ENCODE peak calls at places on chromosomes 7 and 10, in ten cellular contexts. Q, F, R, Z, C, P, L, M, S and B are unnamed samples.

GRCh38 chr7:91288208-91288824 is 24.1 kb downstream of the FZD1 start:
- DNase-seq in Q (no peak), F (peak), R (no peak), Z (no peak), C (no peak), P (peak), L (no peak), M (no peak), S (peak), B (no peak)

GRCh38 chr10:80413152-80413996 is 5.0 kb downstream of the PRXL2A start:
- DNase-seq in Q (peak), F (no peak), R (no peak), Z (no peak), C (no peak), P (no peak), L (no peak), M (no peak), S (no peak), B (no peak)

GRCh38 chr10:124558339-124558685 is 96.7 kb downstream of the LHPP start:
- DNase-seq in Q (no peak), F (no peak), R (no peak), Z (no peak), C (no peak), P (no peak), L (no peak), M (no peak), S (no peak), B (no peak)

GRCh38 chr10:59674211-59674836 is 35.3 kb downstream of the SLC16A9 start:
- DNase-seq in Q (peak), F (no peak), R (no peak), Z (no peak), C (no peak), P (no peak), L (no peak), M (no peak), S (no peak), B (no peak)

GRCh38 chr7:66869660-66870450 is 51.2 kb upstream of the TMEM248 start:
- DNase-seq in Q (no peak), F (no peak), R (no peak), Z (no peak), C (no peak), P (no peak), L (no peak), M (no peak), S (no peak), B (no peak)

GRCh38 chr7:95045236-95045923 is 138.0 kb downstream of the PPP1R9A start:
- DNase-seq in Q (peak), F (no peak), R (peak), Z (no peak), C (no peak), P (peak), L (peak), M (no peak), S (no peak), B (no peak)

GRCh38 chr7:124030964-124031363 is 1.9 kb downstream of the TMEM229A start:
- DNase-seq in Q (no peak), F (no peak), R (no peak), Z (no peak), C (no peak), P (no peak), L (no peak), M (no peak), S (no peak), B (no peak)

GRCh38 chr10:90723416-90724068 is 134.3 kb downstream of the HTR7 start:
- DNase-seq in Q (no peak), F (no peak), R (no peak), Z (no peak), C (no peak), P (no peak), L (no peak), M (no peak), S (no peak), B (no peak)

GRCh38 chr10:48507933-48508830 is 96.7 kb downstream of the ARHGAP22 start:
- DNase-seq in Q (peak), F (no peak), R (no peak), Z (no peak), C (no peak), P (no peak), L (no peak), M (peak), S (peak), B (peak)

GRCh38 chr10:26025500-26025899 is 91.5 kb downstream of the MYO3A start:
- DNase-seq in Q (no peak), F (no peak), R (no peak), Z (no peak), C (no peak), P (no peak), L (no peak), M (no peak), S (no peak), B (no peak)